ENCODE peak calls at places on chromosomes 6 and 20, in seven cellular contexts. F is sigmoid colon, S is suprapubic skin, W is ovary, Y is stomach, E is A549, N is HepG2. P is an unnamed sample.

GRCh38 chr6:12136905-12137304 is 124.8 kb downstream of the HIVEP1 start:
- DNase-seq in E (no peak), W (no peak), S (no peak), F (no peak), N (no peak), Y (no peak), P (no peak)

GRCh38 chr20:62694106-62694505 is 14.5 kb upstream of the NTSR1 start:
- DNase-seq in S (no peak), W (no peak), E (no peak), N (no peak), Y (no peak), F (no peak), P (no peak)

GRCh38 chr20:59308493-59309201 is 8.2 kb downstream of the EDN3 start:
- DNase-seq in N (no peak), W (no peak), F (no peak), S (no peak), E (peak; percentile 6), Y (peak; percentile 29), P (no peak)

GRCh38 chr6:133553652-133554051 is 312.5 kb downstream of the EYA4 start:
- DNase-seq in N (peak; percentile 46), F (no peak), S (no peak), E (no peak), W (peak; percentile 50), Y (peak; percentile 54), P (peak; percentile 71)

GRCh38 chr20:32505723-32506473 is 79.2 kb downstream of the NOL4L start:
- DNase-seq in Y (no peak), N (no peak), W (no peak), S (peak; percentile 39), E (no peak), F (no peak), P (no peak)

GRCh38 chr6:1913572-1913971 is 303.9 kb downstream of the FOXC1 start:
- DNase-seq in F (no peak), N (no peak), W (no peak), S (no peak), Y (no peak), E (no peak), P (no peak)

GRCh38 chr6:132684267-132684666 is 25.3 kb upstream of the TAAR1 start:
- DNase-seq in S (no peak), F (no peak), E (no peak), W (no peak), Y (no peak), N (no peak), P (no peak)

GRCh38 chr6:36682328-36683144 is 4.0 kb downstream of the CDKN1A start:
- DNase-seq in W (no peak), N (peak; percentile 59), E (no peak), S (peak; percentile 86), Y (peak; percentile 89), F (peak; percentile 72), P (no peak)

GRCh38 chr6:166862978-166863530 is 93.3 kb downstream of the RNASET2 start:
- DNase-seq in S (no peak), E (no peak), W (no peak), F (no peak), Y (no peak), N (no peak), P (no peak)

GRCh38 chr6:145247677-145248419 is 487.5 kb downstream of the EPM2A start:
- DNase-seq in S (no peak), Y (no peak), E (peak; percentile 15), F (no peak), N (no peak), W (no peak), P (no peak)

GRCh38 chr6:90284236-90284744 is 12.4 kb downstream of the BACH2 start:
- DNase-seq in E (peak; percentile 62), N (no peak), F (no peak), S (no peak), Y (no peak), W (peak; percentile 26), P (no peak)

GRCh38 chr20:43855803-43856202 is 58.8 kb upstream of the TOX2 start:
- DNase-seq in E (no peak), N (no peak), W (no peak), F (no peak), Y (no peak), S (no peak), P (no peak)

GRCh38 chr20:43849496-43850197 is 65.0 kb upstream of the TOX2 start:
- DNase-seq in W (no peak), Y (no peak), S (no peak), N (no peak), E (peak; percentile 51), F (no peak), P (no peak)

GRCh38 chr20:43857127-43857526 is 57.5 kb upstream of the TOX2 start:
- DNase-seq in N (no peak), E (no peak), S (no peak), Y (no peak), W (no peak), F (no peak), P (no peak)

GRCh38 chr20:43853918-43854317 is 60.7 kb upstream of the TOX2 start:
- DNase-seq in N (no peak), W (no peak), S (no peak), F (no peak), E (no peak), Y (no peak), P (no peak)

DNA sequence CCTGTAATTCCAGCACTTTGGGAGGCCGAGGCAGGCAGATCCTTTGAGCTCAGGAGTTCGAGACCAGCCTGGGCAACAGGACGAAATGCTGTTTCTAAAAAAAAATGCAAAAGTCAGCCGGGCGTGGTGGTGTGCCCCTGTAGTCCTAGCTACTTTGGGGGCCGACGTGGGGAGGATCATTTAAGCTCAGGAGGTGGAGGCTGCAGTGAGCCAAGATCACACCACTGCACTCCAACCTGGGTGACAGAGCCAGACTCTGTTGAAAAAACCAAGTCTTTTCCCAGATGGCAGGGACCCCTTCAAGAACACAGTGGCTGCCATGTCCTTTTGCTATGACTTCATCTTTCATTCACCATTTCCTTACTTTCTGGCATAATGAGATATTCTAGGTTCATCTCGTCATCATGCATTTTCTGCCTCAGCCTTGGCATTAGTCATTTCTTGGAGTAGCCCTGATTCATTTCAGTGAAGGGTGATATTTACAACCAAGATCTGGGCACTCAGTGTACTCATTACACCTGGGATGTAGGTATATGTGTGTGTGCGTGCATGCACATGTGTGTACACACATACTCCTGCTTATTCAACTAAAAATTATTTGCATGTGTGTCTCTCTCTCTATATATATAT is 61.4 kb upstream of the TOX2 start:
- DNase-seq in S (no peak), Y (no peak), W (no peak), E (no peak), N (no peak), F (no peak), P (no peak)
- H3K27ac ChIP-seq in S (no peak overlapping the region), Y (no peak overlapping the region), W (no peak overlapping the region), E (peak overlapping the region; percentile 19), N (no peak overlapping the region), F (no peak overlapping the region), P (no peak overlapping the region)

GRCh38 chr6:5854900-5855299 is 151.8 kb downstream of the NRN1 start:
- DNase-seq in N (no peak), F (no peak), E (no peak), Y (no peak), W (no peak), S (no peak), P (no peak)

GRCh38 chr6:5855787-5856186 is 150.9 kb downstream of the NRN1 start:
- DNase-seq in E (no peak), N (no peak), W (no peak), F (no peak), S (no peak), Y (no peak), P (no peak)

GRCh38 chr6:5846889-5847288 is 159.8 kb downstream of the NRN1 start:
- DNase-seq in E (no peak), F (no peak), W (no peak), S (no peak), Y (no peak), N (no peak), P (no peak)

GRCh38 chr6:5850848-5851255 is 155.9 kb downstream of the NRN1 start:
- DNase-seq in E (no peak), S (no peak), Y (no peak), N (no peak), F (no peak), W (no peak), P (no peak)

DNA sequence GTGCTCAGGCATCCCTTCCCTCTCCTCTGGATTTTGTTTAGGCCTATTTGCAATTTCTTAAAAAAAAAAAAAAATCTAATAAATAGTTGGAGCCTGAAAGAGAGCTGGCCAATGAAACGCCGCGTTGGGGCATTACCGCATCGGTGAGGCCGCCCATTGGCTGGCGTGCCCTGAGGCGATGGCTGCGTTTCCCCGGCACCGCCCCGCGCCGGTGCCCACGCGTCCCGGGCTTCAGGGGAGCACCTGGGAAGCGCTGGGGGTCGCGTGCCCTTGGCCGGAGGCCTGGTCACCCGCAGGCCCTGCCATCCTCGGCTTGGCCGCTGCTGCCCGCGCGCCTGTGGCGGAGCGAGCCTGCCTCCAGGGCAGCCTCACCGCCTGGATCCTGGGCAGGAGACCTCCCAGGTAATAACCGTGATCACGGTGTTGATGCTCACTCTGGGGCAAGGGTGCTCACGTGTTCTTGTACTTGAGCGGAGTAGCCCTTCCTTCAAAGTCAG is 155.4 kb downstream of the NRN1 start:
- DNase-seq in Y (peak; percentile 52), N (no peak), W (no peak), S (no peak), F (no peak), E (peak; percentile 13), P (no peak)
- TF ChIP-seq EP300 in Y (no peak), N (no peak), W (no peak), S (no peak), F (no peak), E (no peak), P (no peak)

GRCh38 chr20:64056889-64057627 is 5.9 kb upstream of the TCEA2 start:
- DNase-seq in W (no peak), S (no peak), Y (no peak), N (no peak), F (no peak), E (no peak), P (no peak)
- H3K27ac ChIP-seq in W (no peak overlapping the region), S (peak overlapping the region; percentile 26), Y (peak overlapping the region; percentile 56), N (peak overlapping the region; percentile 77), F (peak overlapping the region; percentile 48), E (peak overlapping the region; percentile 75), P (peak overlapping the region; percentile 33)

GRCh38 chr6:41756354-41756753 is 9.2 kb upstream of the PGC start:
- DNase-seq in F (no peak), W (no peak), S (no peak), Y (peak; percentile 68), E (no peak), N (no peak), P (no peak)

GRCh38 chr6:41758641-41759035 is 11.4 kb upstream of the PGC start:
- DNase-seq in E (no peak), N (no peak), F (no peak), S (no peak), W (no peak), Y (no peak), P (no peak)

GRCh38 chr6:41757931-41758640 is 10.9 kb upstream of the PGC start:
- DNase-seq in E (no peak), W (no peak), S (no peak), F (no peak), N (no peak), Y (no peak), P (no peak)

GRCh38 chr6:41757268-41757667 is 10.1 kb upstream of the PGC start:
- DNase-seq in F (no peak), S (no peak), Y (no peak), W (no peak), E (no peak), N (no peak), P (no peak)

DNA sequence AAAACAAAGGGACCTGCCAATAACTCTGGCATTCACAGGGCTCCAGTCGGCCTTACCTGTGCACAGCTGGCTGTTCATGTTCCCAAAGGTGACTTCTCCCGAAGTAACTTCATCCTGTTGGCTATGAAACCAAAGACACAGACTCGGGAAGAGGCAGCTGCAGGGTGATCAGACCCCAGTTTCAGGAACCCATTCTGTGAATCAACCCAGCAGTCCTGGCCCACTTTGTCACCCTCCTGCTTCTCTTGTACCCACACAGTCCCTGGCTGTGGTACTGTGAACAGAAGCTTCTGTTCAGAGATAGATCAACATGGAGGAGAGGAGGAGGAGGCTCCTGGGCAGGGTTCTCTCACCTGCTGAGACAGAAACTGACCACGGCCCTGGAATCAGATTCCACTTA is 8.7 kb upstream of the PGC start:
- DNase-seq in S (no peak), Y (no peak), E (no peak), W (no peak), N (no peak), F (no peak), P (no peak)
- TF ChIP-seq EP300 in S (no peak), Y (no peak), E (no peak), W (no peak), N (no peak), F (no peak), P (no peak)